ENCODE peak calls at places on chromosomes 12 and 14, in four cellular contexts. V is stimulated activated CD4-positive, alpha-beta T cell treated with anti-CD3 and anti-CD28 coated beads, Interleukin-2, amount 100 ng/mL, for 24 hours; Y is iris pigment epithelial cell; P is amniotic stem cell. M is an unnamed sample.

GRCh38 chr14:77738559-77739250 is 22.3 kb downstream of the SNW1 start:
- DNase-seq in P (no peak), V (peak), Y (peak), M (peak)

GRCh38 chr12:28222081-28222700 is 31.9 kb downstream of the CCDC91 start:
- DNase-seq in V (peak), P (no peak), Y (no peak), M (no peak)

GRCh38 chr12:93098077-93098476 is 169.0 kb upstream of the EEA1 start:
- DNase-seq in P (no peak), V (peak), Y (peak), M (peak)

GRCh38 chr12:93550748-93551611 is 21.5 kb upstream of the SOCS2 start:
- DNase-seq in V (no peak), P (no peak), Y (no peak), M (no peak)

GRCh38 chr12:85642810-85643209 is 193.4 kb downstream of the RASSF9 start:
- DNase-seq in V (no peak), P (no peak), Y (peak), M (no peak)

GRCh38 chr14:28608438-28608837 is 158.1 kb upstream of the FOXG1 start:
- DNase-seq in P (no peak), V (no peak), Y (no peak), M (peak)

GRCh38 chr12:47740536-47741339 is 15.4 kb upstream of the ENDOU start:
- DNase-seq in Y (no peak), P (no peak), V (no peak), M (no peak)

GRCh38 chr12:7411343-7411742 is 32.6 kb downstream of the CD163L1 start:
- DNase-seq in Y (no peak), V (no peak), P (no peak), M (no peak)

GRCh38 chr14:92687681-92688433 is 60.6 kb downstream of the LGMN start:
- DNase-seq in Y (peak), V (no peak), P (no peak), M (peak)

GRCh38 chr12:59620326-59620725 is 24.5 kb downstream of the SLC16A7 start:
- DNase-seq in Y (no peak), V (no peak), P (no peak), M (peak)

GRCh38 chr12:48019639-48020265 is 15.5 kb upstream of the COL2A1 start:
- DNase-seq in P (no peak), Y (no peak), V (no peak), M (no peak)

M was measured in astrocyte of the hippocampus.